ENCODE peak calls at places on chromosomes 5 and 9, in ten cellular contexts. D, U, P, K, Z, S, A, T, F and Q are unnamed samples.

GRCh38 chr5:133145436-133146143 is 93.8 kb downstream of the HSPA4 start:
- DNase-seq in D (no peak), P (no peak), F (no peak), A (no peak), Z (no peak), U (no peak), K (no peak), S (no peak), T (no peak), Q (no peak)

GRCh38 chr5:130978475-130978874 is 186.6 kb downstream of the HINT1 start:
- DNase-seq in P (no peak), S (no peak), Z (no peak), F (peak; percentile 2), A (no peak), D (no peak), K (peak; percentile 21), U (no peak), T (no peak), Q (no peak)

GRCh38 chr5:159826351-159827222 is 89.7 kb upstream of the ADRA1B start:
- DNase-seq in Z (no peak), D (peak; percentile 81), S (no peak), U (peak; percentile 62), K (peak; percentile 79), A (no peak), F (peak; percentile 76), P (no peak), T (peak; percentile 82), Q (peak; percentile 32)

GRCh38 chr5:132056610-132057497 is 3.6 kb upstream of the IL3 start:
- DNase-seq in A (peak; percentile 56), U (no peak), T (peak; percentile 20), K (no peak), D (no peak), P (no peak), S (no peak), F (no peak), Z (peak; percentile 29), Q (no peak)

GRCh38 chr5:11998397-11998796 is 94.2 kb upstream of the CTNND2 start:
- DNase-seq in D (no peak), K (no peak), Z (no peak), S (no peak), U (no peak), A (no peak), P (no peak), T (no peak), F (no peak), Q (no peak)

GRCh38 chr5:59795141-59795540 is 98.4 kb downstream of the PDE4D start:
- DNase-seq in S (no peak), P (no peak), F (no peak), U (no peak), K (no peak), Z (no peak), T (no peak), A (no peak), D (no peak), Q (no peak)

GRCh38 chr9:99720455-99721050 is 101.1 kb upstream of the NR4A3 start:
- DNase-seq in D (peak; percentile 0), T (no peak), S (peak; percentile 22), U (no peak), A (no peak), K (peak; percentile 1), Z (no peak), F (peak; percentile 44), P (no peak), Q (peak; percentile 47)

GRCh38 chr5:71778678-71779276 is 59.7 kb downstream of the CARTPT start:
- DNase-seq in T (no peak), S (peak; percentile 15), F (peak; percentile 65), D (peak; percentile 14), A (no peak), K (peak; percentile 36), Z (peak; percentile 64), U (peak; percentile 55), P (no peak), Q (no peak)

GRCh38 chr5:40551706-40552557 is 127.8 kb upstream of the PTGER4 start:
- DNase-seq in K (peak; percentile 94), T (no peak), F (peak; percentile 97), S (no peak), D (peak; percentile 98), U (peak; percentile 53), Z (no peak), A (no peak), P (no peak), Q (no peak)

GRCh38 chr5:54311178-54311811 is 922 bp upstream of the ARL15 start:
- DNase-seq in F (peak; percentile 32), U (no peak), K (peak; percentile 29), D (peak; percentile 26), A (no peak), Z (no peak), P (no peak), T (no peak), S (no peak), Q (peak; percentile 9)

GRCh38 chr9:93033541-93033940 is 25.0 kb upstream of the SUSD3 start:
- DNase-seq in Z (no peak), F (no peak), A (no peak), P (no peak), K (no peak), D (no peak), S (no peak), T (no peak), U (no peak), Q (no peak)
- TF ChIP-seq CTCF in Z (no peak), F (no peak), A (no peak), P (no peak), K (no peak), D (no peak), S (no peak), T (no peak), U (no peak), Q (no peak)

DNA sequence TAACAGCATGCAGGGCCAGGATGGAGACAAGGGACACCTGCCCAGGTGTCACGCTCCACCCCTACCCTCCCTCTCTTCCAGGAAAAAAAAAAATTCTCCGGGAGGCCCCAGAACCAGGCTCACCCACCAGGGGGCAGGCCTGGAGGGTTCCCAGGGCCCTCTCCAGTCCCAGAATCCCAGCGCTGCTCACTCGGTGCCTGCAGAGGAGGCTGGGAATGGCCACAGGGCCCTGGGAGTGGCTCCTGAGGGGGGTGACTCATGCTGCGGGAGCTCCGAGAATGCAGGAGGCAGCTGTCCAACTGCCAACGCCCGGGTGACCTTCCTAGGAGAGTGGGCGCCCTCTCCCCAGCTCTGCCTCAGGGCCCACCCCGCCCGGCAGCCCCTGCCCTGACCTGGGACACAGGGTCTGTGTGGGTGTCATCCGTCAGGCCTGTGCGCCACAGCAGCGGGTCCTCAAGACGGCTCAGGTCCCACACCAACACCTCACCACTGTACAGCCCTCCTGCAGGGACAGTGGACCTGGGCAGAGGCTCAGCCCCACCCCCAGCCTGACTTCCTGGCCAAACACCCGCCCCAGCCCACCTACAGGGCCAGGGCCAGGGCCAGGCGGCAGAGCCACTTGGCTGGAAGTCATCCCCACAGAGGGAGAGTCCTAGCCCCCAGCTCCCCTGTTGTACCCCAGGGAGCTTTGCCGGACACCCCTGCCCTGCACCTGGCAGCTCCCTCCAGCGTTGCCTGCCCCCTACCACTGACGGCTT is 21.2 kb downstream of the DYNC2I2 start:
- DNase-seq in P (peak; percentile 95), D (peak; percentile 94), K (peak; percentile 95), A (peak; percentile 96), Z (peak; percentile 97), U (peak; percentile 95), S (no peak), T (peak; percentile 93), F (peak; percentile 96), Q (no peak)
- TF ChIP-seq CTCF in P (peak; percentile 78), D (peak; percentile 90), K (peak; percentile 82), A (peak; percentile 76), Z (peak; percentile 78), U (peak; percentile 79), S (peak; percentile 21), T (peak; percentile 58), F (peak; percentile 85), Q (peak; percentile 40)

DNA sequence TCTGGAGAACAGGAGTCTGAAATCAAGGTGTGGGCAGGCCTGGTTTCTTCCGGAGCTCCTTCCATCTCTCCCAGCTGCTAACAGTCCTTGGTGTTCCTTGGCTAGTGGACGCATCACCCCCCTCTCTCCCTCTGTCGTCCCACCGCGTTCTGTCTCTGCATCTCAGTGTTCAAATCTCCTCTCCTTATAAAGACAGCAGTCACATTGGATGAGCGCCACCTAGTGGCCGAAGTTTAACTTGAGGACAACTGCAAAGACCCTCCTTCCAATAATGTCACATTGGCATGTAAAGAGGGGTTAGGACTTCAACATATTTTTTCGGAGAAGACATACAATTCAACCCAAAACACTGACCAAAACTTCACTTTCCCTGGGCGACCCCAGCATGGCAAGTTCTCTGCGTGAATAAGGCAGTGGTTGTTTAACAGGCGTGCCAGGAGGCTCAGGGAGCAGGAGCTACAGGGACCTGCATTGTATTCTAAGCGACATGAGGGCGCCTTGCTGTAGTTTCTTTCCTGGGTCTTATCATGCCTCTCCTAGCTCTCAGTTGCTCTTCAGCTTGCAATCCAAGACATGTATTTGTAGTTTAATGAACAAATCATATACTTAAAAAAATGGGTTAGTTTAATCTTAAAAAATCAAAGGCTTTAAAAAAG is 27.9 kb upstream of the BASP1 start:
- DNase-seq in Z (peak; percentile 86), A (peak; percentile 77), U (peak; percentile 80), S (peak; percentile 84), D (peak; percentile 86), F (peak; percentile 89), T (peak; percentile 87), P (peak; percentile 77), K (peak; percentile 90), Q (peak; percentile 21)
- TF ChIP-seq CTCF in Z (peak; percentile 65), A (peak; percentile 76), U (peak; percentile 88), S (peak; percentile 80), D (peak; percentile 78), F (peak; percentile 83), T (peak; percentile 70), P (peak; percentile 82), K (peak; percentile 84), Q (peak; percentile 87)

GRCh38 chr5:141853895-141854626 is 24.1 kb downstream of the PCDH1 start:
- DNase-seq in F (no peak), Z (no peak), T (no peak), S (no peak), K (no peak), A (no peak), D (no peak), P (no peak), U (no peak), Q (no peak)
- TF ChIP-seq CTCF in F (no peak), Z (no peak), T (no peak), S (no peak), K (no peak), A (no peak), D (no peak), P (no peak), U (no peak), Q (peak; percentile 11)

GRCh38 chr5:141182248-141182647 is at the start of gene PCDHB16:
- DNase-seq in Z (peak; percentile 66), K (peak; percentile 16), D (peak; percentile 32), S (peak; percentile 13), T (no peak), U (no peak), P (no peak), A (no peak), F (peak; percentile 24), Q (no peak)
- TF ChIP-seq CTCF in Z (no peak), K (no peak), D (peak; percentile 43), S (peak; percentile 28), T (no peak), U (no peak), P (peak; percentile 28), A (peak; percentile 29), F (peak; percentile 20), Q (no peak)

GRCh38 chr9:16257604-16258003 is 612.9 kb downstream of the BNC2 start:
- DNase-seq in Z (no peak), S (no peak), F (peak; percentile 26), T (no peak), A (no peak), D (no peak), P (no peak), K (peak; percentile 45), U (no peak), Q (no peak)
- TF ChIP-seq CTCF in Z (peak; percentile 30), S (no peak), F (peak; percentile 74), T (peak; percentile 4), A (no peak), D (peak; percentile 56), P (peak; percentile 46), K (peak; percentile 81), U (no peak), Q (peak; percentile 54)